ENCODE peak calls at places on chromosomes 4 and X, in seven cellular contexts. One of them, this sample, is unnamed.

GRCh38 chr4:173866289-173866688 is 336.3 kb upstream of the HAND2 start:
- DNase-seq in sigmoid colon: no peak
- DNase-seq in ascending aorta: no peak
- DNase-seq in lower lobe of right lung: no peak
- DNase-seq in heart left ventricle: no peak
- DNase-seq in hepatocyte: no peak
- DNase-seq in OCI-LY7: no peak
- DNase-seq in this sample: no peak

GRCh38 chr4:71663780-71664179 is 120.1 kb downstream of the GC start:
- DNase-seq in sigmoid colon: no peak
- DNase-seq in ascending aorta: no peak
- DNase-seq in lower lobe of right lung: no peak
- DNase-seq in heart left ventricle: no peak
- DNase-seq in hepatocyte: no peak
- DNase-seq in OCI-LY7: no peak
- DNase-seq in this sample: no peak

GRCh38 chr4:18508801-18509200 is 487.2 kb upstream of the LCORL start:
- DNase-seq in sigmoid colon: no peak
- DNase-seq in ascending aorta: no peak
- DNase-seq in lower lobe of right lung: no peak
- DNase-seq in heart left ventricle: no peak
- DNase-seq in hepatocyte: no peak
- DNase-seq in OCI-LY7: no peak
- DNase-seq in this sample: no peak

GRCh38 chrX:110173192-110174175 is 144.4 kb downstream of the AMMECR1 start:
- DNase-seq in sigmoid colon: no peak
- DNase-seq in ascending aorta: no peak
- DNase-seq in lower lobe of right lung: no peak
- DNase-seq in heart left ventricle: no peak
- DNase-seq in hepatocyte: no peak
- DNase-seq in OCI-LY7: no peak
- DNase-seq in this sample: no peak

GRCh38 chr4:83876047-83876446 is 340.1 kb downstream of the GPAT3 start:
- DNase-seq in sigmoid colon: no peak
- DNase-seq in ascending aorta: no peak
- DNase-seq in lower lobe of right lung: no peak
- DNase-seq in heart left ventricle: no peak
- DNase-seq in hepatocyte: no peak
- DNase-seq in OCI-LY7: no peak
- DNase-seq in this sample: peak; percentile 45

GRCh38 chr4:99529218-99529617 is 18.4 kb downstream of the C4orf17 start:
- DNase-seq in sigmoid colon: no peak
- DNase-seq in ascending aorta: no peak
- DNase-seq in lower lobe of right lung: no peak
- DNase-seq in heart left ventricle: no peak
- DNase-seq in hepatocyte: peak; percentile 8
- DNase-seq in OCI-LY7: no peak
- DNase-seq in this sample: no peak

GRCh38 chr4:2336659-2337058 is 74.8 kb upstream of the MXD4 start:
- DNase-seq in sigmoid colon: no peak
- DNase-seq in ascending aorta: no peak
- DNase-seq in lower lobe of right lung: no peak
- DNase-seq in heart left ventricle: no peak
- DNase-seq in hepatocyte: no peak
- DNase-seq in OCI-LY7: no peak
- DNase-seq in this sample: no peak

GRCh38 chrX:104281564-104281963 is 26.8 kb upstream of the ESX1 start:
- DNase-seq in sigmoid colon: no peak
- DNase-seq in ascending aorta: no peak
- DNase-seq in lower lobe of right lung: no peak
- DNase-seq in heart left ventricle: no peak
- DNase-seq in hepatocyte: no peak
- DNase-seq in OCI-LY7: no peak
- DNase-seq in this sample: no peak

GRCh38 chr4:65242156-65242846 is 428.0 kb downstream of the EPHA5 start:
- DNase-seq in sigmoid colon: no peak
- DNase-seq in ascending aorta: no peak
- DNase-seq in lower lobe of right lung: peak; percentile 27
- DNase-seq in heart left ventricle: no peak
- DNase-seq in hepatocyte: no peak
- DNase-seq in OCI-LY7: no peak
- DNase-seq in this sample: no peak

GRCh38 chrX:20333672-20334071 is 67.0 kb upstream of the RPS6KA3 start:
- DNase-seq in sigmoid colon: no peak
- DNase-seq in ascending aorta: no peak
- DNase-seq in lower lobe of right lung: no peak
- DNase-seq in heart left ventricle: no peak
- DNase-seq in hepatocyte: no peak
- DNase-seq in OCI-LY7: no peak
- DNase-seq in this sample: no peak

GRCh38 chr4:123421227-123421941 is 24.8 kb downstream of the SPRY1 start:
- DNase-seq in sigmoid colon: no peak
- DNase-seq in ascending aorta: no peak
- DNase-seq in lower lobe of right lung: no peak
- DNase-seq in heart left ventricle: no peak
- DNase-seq in hepatocyte: no peak
- DNase-seq in OCI-LY7: no peak
- DNase-seq in this sample: no peak

GRCh38 chrX:40922307-40922706 is 162.9 kb upstream of the USP9X start:
- DNase-seq in sigmoid colon: no peak
- DNase-seq in ascending aorta: no peak
- DNase-seq in lower lobe of right lung: no peak
- DNase-seq in heart left ventricle: no peak
- DNase-seq in hepatocyte: peak; percentile 61
- DNase-seq in OCI-LY7: peak; percentile 44
- DNase-seq in this sample: peak; percentile 68

GRCh38 chrX:120450163-120450562 is 18.9 kb downstream of the LAMP2 start:
- DNase-seq in sigmoid colon: no peak
- DNase-seq in ascending aorta: no peak
- DNase-seq in lower lobe of right lung: no peak
- DNase-seq in heart left ventricle: no peak
- DNase-seq in hepatocyte: no peak
- DNase-seq in OCI-LY7: peak; percentile 20
- DNase-seq in this sample: peak; percentile 4

GRCh38 chr4:169723207-169723606 is 34.5 kb downstream of the HPF1 start:
- DNase-seq in sigmoid colon: no peak
- DNase-seq in ascending aorta: no peak
- DNase-seq in lower lobe of right lung: no peak
- DNase-seq in heart left ventricle: no peak
- DNase-seq in hepatocyte: peak; percentile 23
- DNase-seq in OCI-LY7: peak; percentile 30
- DNase-seq in this sample: peak; percentile 33

GRCh38 chrX:19774905-19775304 is 112.5 kb downstream of the SH3KBP1 start:
- DNase-seq in sigmoid colon: no peak
- DNase-seq in ascending aorta: no peak
- DNase-seq in lower lobe of right lung: no peak
- DNase-seq in heart left ventricle: no peak
- DNase-seq in hepatocyte: no peak
- DNase-seq in OCI-LY7: no peak
- DNase-seq in this sample: no peak

GRCh38 chr4:55768291-55768690 is 51.3 kb upstream of the EXOC1L start:
- DNase-seq in sigmoid colon: no peak
- DNase-seq in ascending aorta: peak; percentile 64
- DNase-seq in lower lobe of right lung: no peak
- DNase-seq in heart left ventricle: no peak
- DNase-seq in hepatocyte: peak; percentile 31
- DNase-seq in OCI-LY7: no peak
- DNase-seq in this sample: peak; percentile 70

GRCh38 chr4:3304831-3305609 is 12.2 kb downstream of the RGS12 start:
- DNase-seq in sigmoid colon: peak; percentile 78
- DNase-seq in ascending aorta: peak; percentile 63
- DNase-seq in lower lobe of right lung: peak; percentile 37
- DNase-seq in heart left ventricle: peak; percentile 51
- DNase-seq in hepatocyte: peak; percentile 40
- DNase-seq in OCI-LY7: no peak
- DNase-seq in this sample: no peak

GRCh38 chr4:63851496-63851895 is 557.8 kb downstream of the TECRL start:
- DNase-seq in sigmoid colon: no peak
- DNase-seq in ascending aorta: no peak
- DNase-seq in lower lobe of right lung: no peak
- DNase-seq in heart left ventricle: no peak
- DNase-seq in hepatocyte: no peak
- DNase-seq in OCI-LY7: no peak
- DNase-seq in this sample: no peak

GRCh38 chr4:10457255-10457801 is at the start of gene ZNF518B:
- DNase-seq in sigmoid colon: peak; percentile 68
- DNase-seq in ascending aorta: peak; percentile 79
- DNase-seq in lower lobe of right lung: peak; percentile 81
- DNase-seq in heart left ventricle: peak; percentile 58
- DNase-seq in hepatocyte: peak; percentile 90
- DNase-seq in OCI-LY7: peak; percentile 78
- DNase-seq in this sample: peak; percentile 87

GRCh38 chrX:153689654-153690465 is 2.1 kb downstream of the SLC6A8 start:
- DNase-seq in sigmoid colon: peak; percentile 65
- DNase-seq in ascending aorta: no peak
- DNase-seq in lower lobe of right lung: no peak
- DNase-seq in heart left ventricle: no peak
- DNase-seq in hepatocyte: no peak
- DNase-seq in OCI-LY7: no peak
- DNase-seq in this sample: peak; percentile 34

GRCh38 chr4:143352720-143353119 is 16.0 kb downstream of the GAB1 start:
- DNase-seq in sigmoid colon: no peak
- DNase-seq in ascending aorta: no peak
- DNase-seq in lower lobe of right lung: no peak
- DNase-seq in heart left ventricle: no peak
- DNase-seq in hepatocyte: no peak
- DNase-seq in OCI-LY7: no peak
- DNase-seq in this sample: no peak

GRCh38 chr4:74418063-74418670 is 26.8 kb upstream of the AREG start:
- DNase-seq in sigmoid colon: no peak
- DNase-seq in ascending aorta: no peak
- DNase-seq in lower lobe of right lung: no peak
- DNase-seq in heart left ventricle: no peak
- DNase-seq in hepatocyte: no peak
- DNase-seq in OCI-LY7: no peak
- DNase-seq in this sample: no peak

GRCh38 chr4:177986236-177986635 is 544.0 kb upstream of the AGA start:
- DNase-seq in sigmoid colon: no peak
- DNase-seq in ascending aorta: no peak
- DNase-seq in lower lobe of right lung: no peak
- DNase-seq in heart left ventricle: no peak
- DNase-seq in hepatocyte: no peak
- DNase-seq in OCI-LY7: no peak
- DNase-seq in this sample: no peak

DNA sequence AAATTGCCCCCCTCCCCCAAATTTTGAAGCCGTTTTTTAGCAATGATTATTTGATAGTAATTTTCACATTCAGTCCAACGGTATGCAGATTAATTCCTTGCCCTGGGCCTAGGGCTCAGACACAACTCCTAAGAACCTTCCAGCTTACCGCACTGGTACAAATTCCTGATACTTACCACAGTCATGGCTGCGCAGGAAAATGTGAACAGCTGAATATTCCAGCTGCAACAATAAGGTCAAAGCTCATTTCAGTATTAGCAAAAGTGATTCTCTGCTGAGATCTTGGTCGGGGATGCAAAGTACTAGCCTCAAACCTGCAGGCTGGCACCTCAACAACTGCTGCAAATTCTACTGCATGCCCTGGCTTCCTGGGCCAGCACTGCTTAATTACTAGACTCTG is 3.0 kb downstream of the ATP11C start:
- DNase-seq in sigmoid colon: no peak
- DNase-seq in ascending aorta: no peak
- DNase-seq in lower lobe of right lung: no peak
- DNase-seq in heart left ventricle: no peak
- DNase-seq in hepatocyte: no peak
- DNase-seq in OCI-LY7: peak; percentile 11
- DNase-seq in this sample: peak; percentile 2
- H3K4me1 ChIP-seq in sigmoid colon: peaks cover 5% of the 10 kb centered on the region
- H3K4me1 ChIP-seq in ascending aorta: no peaks in the 10 kb centered on the region
- H3K4me1 ChIP-seq in lower lobe of right lung: peaks cover 3% of the 10 kb centered on the region
- H3K4me1 ChIP-seq in heart left ventricle: no peaks in the 10 kb centered on the region
- H3K4me1 ChIP-seq in hepatocyte: no peaks in the 10 kb centered on the region
- H3K4me1 ChIP-seq in OCI-LY7: peaks cover 23% of the 10 kb centered on the region
- H3K4me1 ChIP-seq in this sample: peaks cover 5% of the 10 kb centered on the region

GRCh38 chr4:40328383-40328782 is 6.8 kb upstream of the CHRNA9 start:
- DNase-seq in sigmoid colon: no peak
- DNase-seq in ascending aorta: no peak
- DNase-seq in lower lobe of right lung: no peak
- DNase-seq in heart left ventricle: no peak
- DNase-seq in hepatocyte: no peak
- DNase-seq in OCI-LY7: no peak
- DNase-seq in this sample: no peak
- H3K4me1 ChIP-seq in sigmoid colon: no peaks in the 10 kb centered on the region
- H3K4me1 ChIP-seq in ascending aorta: no peaks in the 10 kb centered on the region
- H3K4me1 ChIP-seq in lower lobe of right lung: peaks cover 3% of the 10 kb centered on the region
- H3K4me1 ChIP-seq in heart left ventricle: no peaks in the 10 kb centered on the region
- H3K4me1 ChIP-seq in hepatocyte: peaks cover under 1% of the 10 kb centered on the region
- H3K4me1 ChIP-seq in OCI-LY7: peaks cover 4% of the 10 kb centered on the region
- H3K4me1 ChIP-seq in this sample: no peaks in the 10 kb centered on the region

DNA sequence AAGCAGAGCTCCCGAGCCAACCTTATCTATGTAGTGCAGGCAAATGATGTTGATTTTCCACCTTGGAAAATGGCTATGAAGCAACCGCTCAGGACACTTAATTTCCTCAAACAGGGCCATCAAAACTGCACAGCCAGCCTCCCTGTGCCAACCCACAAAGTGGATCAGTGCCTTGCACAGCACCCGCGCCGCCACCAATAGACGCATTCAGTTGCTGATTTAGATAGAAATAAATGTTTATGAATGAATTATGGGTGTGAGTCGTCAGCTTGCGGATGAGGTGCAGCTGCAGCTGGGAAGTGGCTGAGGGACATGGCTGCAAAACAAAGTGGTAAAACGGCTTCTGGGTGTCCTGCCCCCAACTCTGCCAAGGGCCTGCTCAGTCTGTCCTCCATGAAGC is 47.0 kb downstream of the SOD3 start:
- DNase-seq in sigmoid colon: no peak
- DNase-seq in ascending aorta: no peak
- DNase-seq in lower lobe of right lung: no peak
- DNase-seq in heart left ventricle: no peak
- DNase-seq in hepatocyte: no peak
- DNase-seq in OCI-LY7: no peak
- DNase-seq in this sample: no peak
- H3K4me1 ChIP-seq in sigmoid colon: peaks cover 15% of the 10 kb centered on the region
- H3K4me1 ChIP-seq in ascending aorta: no peaks in the 10 kb centered on the region
- H3K4me1 ChIP-seq in lower lobe of right lung: peaks cover 3% of the 10 kb centered on the region
- H3K4me1 ChIP-seq in heart left ventricle: no peaks in the 10 kb centered on the region
- H3K4me1 ChIP-seq in hepatocyte: no peaks in the 10 kb centered on the region
- H3K4me1 ChIP-seq in OCI-LY7: no peaks in the 10 kb centered on the region
- H3K4me1 ChIP-seq in this sample: peaks cover 6% of the 10 kb centered on the region

GRCh38 chr4:124945422-124945821 is 232.9 kb upstream of the ANKRD50 start:
- DNase-seq in sigmoid colon: no peak
- DNase-seq in ascending aorta: no peak
- DNase-seq in lower lobe of right lung: no peak
- DNase-seq in heart left ventricle: no peak
- DNase-seq in hepatocyte: no peak
- DNase-seq in OCI-LY7: no peak
- DNase-seq in this sample: no peak

GRCh38 chr4:124943938-124944337 is 231.4 kb upstream of the ANKRD50 start:
- DNase-seq in sigmoid colon: no peak
- DNase-seq in ascending aorta: no peak
- DNase-seq in lower lobe of right lung: no peak
- DNase-seq in heart left ventricle: no peak
- DNase-seq in hepatocyte: no peak
- DNase-seq in OCI-LY7: no peak
- DNase-seq in this sample: no peak

GRCh38 chr4:124940387-124940786 is 227.9 kb upstream of the ANKRD50 start:
- DNase-seq in sigmoid colon: no peak
- DNase-seq in ascending aorta: no peak
- DNase-seq in lower lobe of right lung: no peak
- DNase-seq in heart left ventricle: no peak
- DNase-seq in hepatocyte: no peak
- DNase-seq in OCI-LY7: no peak
- DNase-seq in this sample: no peak

GRCh38 chr4:124941267-124941666 is 228.7 kb upstream of the ANKRD50 start:
- DNase-seq in sigmoid colon: no peak
- DNase-seq in ascending aorta: no peak
- DNase-seq in lower lobe of right lung: no peak
- DNase-seq in heart left ventricle: no peak
- DNase-seq in hepatocyte: no peak
- DNase-seq in OCI-LY7: no peak
- DNase-seq in this sample: no peak

GRCh38 chr4:124943145-124943889 is 230.8 kb upstream of the ANKRD50 start:
- DNase-seq in sigmoid colon: no peak
- DNase-seq in ascending aorta: no peak
- DNase-seq in lower lobe of right lung: no peak
- DNase-seq in heart left ventricle: no peak
- DNase-seq in hepatocyte: no peak
- DNase-seq in OCI-LY7: no peak
- DNase-seq in this sample: no peak
- H3K4me1 ChIP-seq in sigmoid colon: peaks cover 11% of the 10 kb centered on the region
- H3K4me1 ChIP-seq in ascending aorta: no peaks in the 10 kb centered on the region
- H3K4me1 ChIP-seq in lower lobe of right lung: peaks cover 13% of the 10 kb centered on the region
- H3K4me1 ChIP-seq in heart left ventricle: peaks cover 15% of the 10 kb centered on the region
- H3K4me1 ChIP-seq in hepatocyte: no peaks in the 10 kb centered on the region
- H3K4me1 ChIP-seq in OCI-LY7: no peaks in the 10 kb centered on the region
- H3K4me1 ChIP-seq in this sample: no peaks in the 10 kb centered on the region